ENCODE peak calls at places on chromosomes 6 and 20, in five cellular contexts. One of them, this sample, is unnamed.

GRCh38 chr6:55445648-55446204 is 118.5 kb downstream of the GFRAL start:
- DNase-seq in HCT116: peak; percentile 8
- DNase-seq in mesenchymal stem cell: peak; percentile 58
- DNase-seq in GM23248: peak; percentile 56
- DNase-seq in SK-N-SH: peak; percentile 16
- DNase-seq in this sample: no peak

GRCh38 chr20:41223112-41223511 is 85.8 kb downstream of the PLCG1 start:
- DNase-seq in HCT116: no peak
- DNase-seq in mesenchymal stem cell: peak; percentile 31
- DNase-seq in GM23248: peak; percentile 62
- DNase-seq in SK-N-SH: no peak
- DNase-seq in this sample: no peak

GRCh38 chr6:129859524-129859923 is 1.6 kb downstream of the TMEM244 start:
- DNase-seq in HCT116: no peak
- DNase-seq in mesenchymal stem cell: no peak
- DNase-seq in GM23248: peak; percentile 53
- DNase-seq in SK-N-SH: no peak
- DNase-seq in this sample: no peak

GRCh38 chr6:149043476-149044130 is 273.9 kb upstream of the TAB2 start:
- DNase-seq in HCT116: peak; percentile 45
- DNase-seq in mesenchymal stem cell: no peak
- DNase-seq in GM23248: peak; percentile 42
- DNase-seq in SK-N-SH: peak; percentile 65
- DNase-seq in this sample: peak; percentile 43

GRCh38 chr6:158061709-158062461 is 80.2 kb downstream of the SYNJ2 start:
- DNase-seq in HCT116: no peak
- DNase-seq in mesenchymal stem cell: no peak
- DNase-seq in GM23248: peak; percentile 33
- DNase-seq in SK-N-SH: no peak
- DNase-seq in this sample: no peak

GRCh38 chr6:39425346-39426056 is 103.0 kb upstream of the KCNK16 start:
- DNase-seq in HCT116: no peak
- DNase-seq in mesenchymal stem cell: no peak
- DNase-seq in GM23248: peak; percentile 62
- DNase-seq in SK-N-SH: no peak
- DNase-seq in this sample: no peak

GRCh38 chr20:36040571-36040970 is 72.2 kb downstream of the CNBD2 start:
- DNase-seq in HCT116: no peak
- DNase-seq in mesenchymal stem cell: no peak
- DNase-seq in GM23248: no peak
- DNase-seq in SK-N-SH: no peak
- DNase-seq in this sample: no peak

GRCh38 chr6:100176321-100176950 is 182.4 kb upstream of the MCHR2 start:
- DNase-seq in HCT116: peak; percentile 8
- DNase-seq in mesenchymal stem cell: peak; percentile 47
- DNase-seq in GM23248: peak; percentile 82
- DNase-seq in SK-N-SH: no peak
- DNase-seq in this sample: peak; percentile 48

GRCh38 chr6:138231399-138231886 is 13.2 kb upstream of the PBOV1 start:
- DNase-seq in HCT116: no peak
- DNase-seq in mesenchymal stem cell: peak; percentile 54
- DNase-seq in GM23248: no peak
- DNase-seq in SK-N-SH: no peak
- DNase-seq in this sample: no peak

GRCh38 chr6:169097336-169098052 is 156.2 kb downstream of the THBS2 start:
- DNase-seq in HCT116: no peak
- DNase-seq in mesenchymal stem cell: peak; percentile 65
- DNase-seq in GM23248: peak; percentile 97
- DNase-seq in SK-N-SH: no peak
- DNase-seq in this sample: no peak

GRCh38 chr20:58473818-58474425 is 41.3 kb downstream of the APCDD1L start:
- DNase-seq in HCT116: no peak
- DNase-seq in mesenchymal stem cell: no peak
- DNase-seq in GM23248: no peak
- DNase-seq in SK-N-SH: peak; percentile 58
- DNase-seq in this sample: no peak

GRCh38 chr20:20003088-20003954 is 13.8 kb upstream of the NAA20 start:
- DNase-seq in HCT116: no peak
- DNase-seq in mesenchymal stem cell: no peak
- DNase-seq in GM23248: peak; percentile 52
- DNase-seq in SK-N-SH: no peak
- DNase-seq in this sample: no peak

GRCh38 chr6:32255212-32256153 is 31.6 kb upstream of the NOTCH4 start:
- DNase-seq in HCT116: peak; percentile 84
- DNase-seq in mesenchymal stem cell: peak; percentile 92
- DNase-seq in GM23248: peak; percentile 96
- DNase-seq in SK-N-SH: peak; percentile 51
- DNase-seq in this sample: no peak

GRCh38 chr6:46655803-46656202 is 3.0 kb downstream of the SLC25A27 start:
- DNase-seq in HCT116: peak; percentile 24
- DNase-seq in mesenchymal stem cell: peak; percentile 11
- DNase-seq in GM23248: no peak
- DNase-seq in SK-N-SH: peak; percentile 34
- DNase-seq in this sample: no peak

GRCh38 chr6:143884161-143884560 is 19.9 kb downstream of the ZC2HC1B start:
- DNase-seq in HCT116: no peak
- DNase-seq in mesenchymal stem cell: no peak
- DNase-seq in GM23248: peak; percentile 6
- DNase-seq in SK-N-SH: no peak
- DNase-seq in this sample: no peak

GRCh38 chr20:5312518-5312917 is 4.2 kb downstream of the PROKR2 start:
- DNase-seq in HCT116: no peak
- DNase-seq in mesenchymal stem cell: no peak
- DNase-seq in GM23248: no peak
- DNase-seq in SK-N-SH: no peak
- DNase-seq in this sample: no peak

GRCh38 chr20:5315807-5316187 is 957 bp downstream of the PROKR2 start:
- DNase-seq in HCT116: no peak
- DNase-seq in mesenchymal stem cell: no peak
- DNase-seq in GM23248: no peak
- DNase-seq in SK-N-SH: peak; percentile 55
- DNase-seq in this sample: no peak

GRCh38 chr20:5313916-5314315 is 2.8 kb downstream of the PROKR2 start:
- DNase-seq in HCT116: no peak
- DNase-seq in mesenchymal stem cell: no peak
- DNase-seq in GM23248: no peak
- DNase-seq in SK-N-SH: no peak
- DNase-seq in this sample: no peak

DNA sequence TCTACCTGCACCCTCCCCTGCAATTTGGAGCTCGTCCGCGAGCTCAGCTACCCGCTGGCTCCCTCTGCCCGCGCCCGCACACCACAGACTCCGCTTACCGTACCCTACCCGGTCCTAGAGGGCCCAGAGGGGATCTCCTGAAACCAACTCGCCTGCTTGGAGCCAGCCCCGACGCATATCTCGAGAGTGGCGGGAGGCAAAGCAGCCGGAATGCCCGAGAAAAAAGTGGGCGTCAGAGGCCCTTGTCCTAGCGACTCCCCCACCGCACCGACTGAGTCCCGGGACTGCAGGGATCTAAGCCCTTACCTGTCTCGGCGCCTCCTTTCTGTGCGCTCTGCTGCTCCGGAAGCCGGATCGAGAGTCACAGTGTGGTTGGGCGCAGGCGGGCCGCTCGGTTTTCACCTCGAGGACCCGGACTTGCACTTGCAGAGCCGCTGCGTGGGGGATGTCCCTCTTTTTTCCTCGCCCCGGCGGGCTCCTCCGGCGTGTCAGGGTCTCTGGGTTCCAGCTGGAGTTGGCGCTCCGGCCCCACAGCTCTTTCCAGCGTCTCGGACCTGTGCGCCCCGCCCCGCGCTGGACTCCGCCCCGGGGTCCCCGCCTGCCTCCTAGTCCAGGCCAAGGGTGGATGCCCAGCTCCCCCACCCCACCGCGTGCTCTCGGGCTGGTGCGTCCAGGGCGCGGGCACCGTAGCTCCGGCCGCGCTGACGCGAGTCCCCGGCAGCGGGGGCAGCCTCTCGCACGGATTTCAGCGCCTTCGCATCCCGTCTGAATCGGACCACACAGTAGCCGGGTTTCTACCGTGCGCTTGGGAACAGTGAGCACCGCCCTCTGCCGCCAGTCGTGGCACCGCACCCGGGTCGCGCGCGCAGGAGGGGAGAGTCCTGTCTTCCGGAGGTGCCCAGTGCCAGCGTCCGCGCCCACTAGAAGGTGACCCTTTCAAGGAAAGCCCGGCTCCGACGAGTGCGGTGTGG is at the start of gene PROKR2:
- DNase-seq in HCT116: no peak
- DNase-seq in mesenchymal stem cell: peak; percentile 4
- DNase-seq in GM23248: peak; percentile 4
- DNase-seq in SK-N-SH: peak; percentile 88
- DNase-seq in this sample: no peak
- H2AFZ ChIP-seq in HCT116: no peak within 1 kb of the TSS
- H2AFZ ChIP-seq in mesenchymal stem cell: no peak within 1 kb of the TSS
- H2AFZ ChIP-seq in GM23248: no peak within 1 kb of the TSS
- H2AFZ ChIP-seq in SK-N-SH: no peak within 1 kb of the TSS
- H2AFZ ChIP-seq in this sample: no peak within 1 kb of the TSS

GRCh38 chr20:23963941-23964340 is 24.6 kb downstream of the GGTLC1 start:
- DNase-seq in HCT116: no peak
- DNase-seq in mesenchymal stem cell: no peak
- DNase-seq in GM23248: no peak
- DNase-seq in SK-N-SH: no peak
- DNase-seq in this sample: no peak
- H3K9me3 ChIP-seq in HCT116: peaks cover 5% of the 10 kb centered on the region
- H3K9me3 ChIP-seq in mesenchymal stem cell: peaks cover 10% of the 10 kb centered on the region
- H3K9me3 ChIP-seq in GM23248: no peaks in the 10 kb centered on the region
- H3K9me3 ChIP-seq in SK-N-SH: peaks cover 3% of the 10 kb centered on the region
- H3K9me3 ChIP-seq in this sample: peaks cover 37% of the 10 kb centered on the region

DNA sequence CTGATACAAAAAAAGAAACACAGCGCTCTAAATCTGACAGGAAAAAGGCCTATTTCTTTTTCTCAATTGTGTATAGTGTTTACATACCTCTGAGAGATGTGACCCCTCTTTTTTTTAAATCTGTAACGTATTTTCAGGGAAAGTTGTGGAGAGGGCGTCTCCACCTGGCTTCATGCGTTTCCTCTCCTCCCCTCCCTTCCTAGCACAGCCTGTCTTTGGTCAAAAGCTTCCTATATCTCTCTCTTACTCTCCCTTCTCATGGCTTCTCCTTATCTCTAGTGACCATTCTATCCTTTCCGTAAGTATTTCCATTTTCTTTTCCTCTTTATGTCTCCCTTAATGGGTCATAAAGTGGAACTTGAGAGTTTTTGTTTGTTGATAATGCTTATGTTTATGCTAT is 458.9 kb downstream of the HACE1 start:
- DNase-seq in HCT116: no peak
- DNase-seq in mesenchymal stem cell: no peak
- DNase-seq in GM23248: no peak
- DNase-seq in SK-N-SH: no peak
- DNase-seq in this sample: no peak
- H2AFZ ChIP-seq in HCT116: no peak overlapping the region
- H2AFZ ChIP-seq in mesenchymal stem cell: no peak overlapping the region
- H2AFZ ChIP-seq in GM23248: no peak overlapping the region
- H2AFZ ChIP-seq in SK-N-SH: no peak overlapping the region
- H2AFZ ChIP-seq in this sample: no peak overlapping the region

GRCh38 chr6:42928748-42929087 is 562 bp upstream of the CNPY3 start:
- DNase-seq in HCT116: no peak
- DNase-seq in mesenchymal stem cell: no peak
- DNase-seq in GM23248: no peak
- DNase-seq in SK-N-SH: no peak
- DNase-seq in this sample: no peak

GRCh38 chr6:42929088-42929927 is at the start of gene CNPY3:
- DNase-seq in HCT116: peak; percentile 98
- DNase-seq in mesenchymal stem cell: peak; percentile 99
- DNase-seq in GM23248: peak; percentile 98
- DNase-seq in SK-N-SH: peak; percentile 92
- DNase-seq in this sample: peak; percentile 99

GRCh38 chr6:42923656-42924055 is 5.6 kb upstream of the CNPY3 start:
- DNase-seq in HCT116: no peak
- DNase-seq in mesenchymal stem cell: peak; percentile 25
- DNase-seq in GM23248: peak; percentile 12
- DNase-seq in SK-N-SH: no peak
- DNase-seq in this sample: no peak

GRCh38 chr6:42921801-42922200 is 5.9 kb downstream of the PTCRA start:
- DNase-seq in HCT116: no peak
- DNase-seq in mesenchymal stem cell: no peak
- DNase-seq in GM23248: no peak
- DNase-seq in SK-N-SH: no peak
- DNase-seq in this sample: no peak

GRCh38 chr6:42925248-42925857 is 3.9 kb upstream of the CNPY3 start:
- DNase-seq in HCT116: no peak
- DNase-seq in mesenchymal stem cell: no peak
- DNase-seq in GM23248: no peak
- DNase-seq in SK-N-SH: no peak
- DNase-seq in this sample: no peak
- H3K9me3 ChIP-seq in HCT116: no peaks in the 10 kb centered on the region
- H3K9me3 ChIP-seq in mesenchymal stem cell: no peaks in the 10 kb centered on the region
- H3K9me3 ChIP-seq in GM23248: no peaks in the 10 kb centered on the region
- H3K9me3 ChIP-seq in SK-N-SH: no peaks in the 10 kb centered on the region
- H3K9me3 ChIP-seq in this sample: no peaks in the 10 kb centered on the region

This sample was measured in DND-41.